ENCODE peak calls at places on chromosomes 13 and 19, in five cellular contexts. M, W, Y, F and K are unnamed samples.

GRCh38 chr13:60986301-60986700 is 429.3 kb downstream of the PCDH20 start:
- DNase-seq in M (no peak), W (no peak), Y (no peak), F (no peak), K (no peak)

GRCh38 chr13:94088742-94089141 is 390.7 kb downstream of the DCT start:
- DNase-seq in M (no peak), W (no peak), Y (no peak), F (no peak), K (no peak)

GRCh38 chr13:38398810-38399493 is 49.3 kb downstream of the UFM1 start:
- DNase-seq in M (no peak), W (no peak), Y (no peak), F (peak; percentile 95), K (no peak)

GRCh38 chr13:21344662-21345176 is 114.4 kb downstream of the ZDHHC20 start:
- DNase-seq in M (no peak), W (no peak), Y (no peak), F (no peak), K (no peak)

GRCh38 chr19:20276011-20276738 is 109.2 kb downstream of the ZNF486 start:
- DNase-seq in M (no peak), W (no peak), Y (no peak), F (no peak), K (no peak)

GRCh38 chr13:100495455-100495854 is 93.1 kb downstream of the GGACT start:
- DNase-seq in M (no peak), W (no peak), Y (no peak), F (no peak), K (no peak)

GRCh38 chr19:13031917-13032623 is 36.8 kb downstream of the NFIX start:
- DNase-seq in M (no peak), W (no peak), Y (no peak), F (peak; percentile 74), K (no peak)

GRCh38 chr19:5250127-5250659 is 90.4 kb downstream of the PTPRS start:
- DNase-seq in M (peak; percentile 87), W (no peak), Y (no peak), F (no peak), K (peak; percentile 88)

GRCh38 chr13:75425216-75426009 is 56.6 kb downstream of the TBC1D4 start:
- DNase-seq in M (no peak), W (no peak), Y (no peak), F (no peak), K (no peak)

GRCh38 chr13:43057653-43058317 is 34.4 kb downstream of the DNAJC15 start:
- DNase-seq in M (no peak), W (no peak), Y (peak; percentile 61), F (no peak), K (no peak)

GRCh38 chr13:109297628-109298027 is 488.8 kb downstream of the IRS2 start:
- DNase-seq in M (no peak), W (no peak), Y (no peak), F (peak; percentile 77), K (no peak)

GRCh38 chr19:55012294-55012693 is 25.8 kb downstream of the GP6 start:
- DNase-seq in M (no peak), W (no peak), Y (no peak), F (no peak), K (no peak)

GRCh38 chr19:47886010-47886559 is at the start of gene SULT2A1:
- DNase-seq in M (no peak), W (no peak), Y (no peak), F (no peak), K (no peak)

GRCh38 chr19:29409121-29409862 is 116.5 kb upstream of the VSTM2B start:
- DNase-seq in M (no peak), W (no peak), Y (no peak), F (no peak), K (no peak)

GRCh38 chr19:49441210-49441959 is at the start of gene SLC17A7:
- DNase-seq in M (no peak), W (peak; percentile 65), Y (peak; percentile 21), F (no peak), K (peak; percentile 64)

GRCh38 chr19:3075605-3076431 is 13.5 kb upstream of the TLE5 start:
- DNase-seq in M (no peak), W (no peak), Y (peak; percentile 53), F (peak; percentile 38), K (peak; percentile 72)

GRCh38 chr13:61113140-61113658 is 302.4 kb downstream of the PCDH20 start:
- DNase-seq in M (no peak), W (no peak), Y (no peak), F (no peak), K (no peak)

GRCh38 chr19:2974342-2974932 is 2.9 kb upstream of the TLE6 start:
- DNase-seq in M (no peak), W (no peak), Y (no peak), F (no peak), K (peak; percentile 92)

GRCh38 chr19:13195678-13196077 is 45.5 kb downstream of the IER2 start:
- DNase-seq in M (no peak), W (no peak), Y (peak; percentile 39), F (no peak), K (no peak)

GRCh38 chr19:51259348-51260245 is 8.7 kb downstream of the SIGLECL1 start:
- DNase-seq in M (peak; percentile 18), W (peak; percentile 33), Y (no peak), F (peak; percentile 24), K (peak; percentile 74)

GRCh38 chr19:49020931-49021895 is 2.9 kb downstream of the CGB3 start:
- DNase-seq in M (no peak), W (no peak), Y (no peak), F (peak; percentile 21), K (no peak)

DNA sequence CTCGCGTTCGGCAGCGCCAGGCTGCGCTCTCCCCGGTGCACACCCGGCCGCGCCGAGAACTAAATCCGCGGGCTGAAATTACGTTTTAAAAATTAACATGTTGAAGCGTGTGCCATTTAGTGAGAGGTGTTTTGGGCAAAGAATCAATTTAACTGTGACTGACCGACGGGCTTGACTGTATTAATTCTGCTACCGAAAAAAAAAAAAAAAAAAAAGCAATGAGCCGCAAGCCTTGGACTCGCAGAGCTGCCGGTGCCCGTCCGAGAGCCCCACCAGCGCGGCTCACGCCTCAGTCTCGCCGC is 9.6 kb upstream of the SOX1 start:
- DNase-seq in M (no peak), W (no peak), Y (no peak), F (no peak), K (no peak)
- H3K27me3 ChIP-seq in M (peaks cover 82% of the 10 kb centered on the region), W (peaks cover 44% of the 10 kb centered on the region), Y (peaks cover 78% of the 10 kb centered on the region), F (peaks cover 71% of the 10 kb centered on the region), K (no peaks in the 10 kb centered on the region)

GRCh38 chr19:30530751-30531150 is 158.6 kb downstream of the ZNF536 start:
- DNase-seq in M (no peak), W (no peak), Y (no peak), F (no peak), K (no peak)
- H3K27me3 ChIP-seq in M (no peaks in the 10 kb centered on the region), W (no peaks in the 10 kb centered on the region), Y (no peaks in the 10 kb centered on the region), F (no peaks in the 10 kb centered on the region), K (no peaks in the 10 kb centered on the region)

DNA sequence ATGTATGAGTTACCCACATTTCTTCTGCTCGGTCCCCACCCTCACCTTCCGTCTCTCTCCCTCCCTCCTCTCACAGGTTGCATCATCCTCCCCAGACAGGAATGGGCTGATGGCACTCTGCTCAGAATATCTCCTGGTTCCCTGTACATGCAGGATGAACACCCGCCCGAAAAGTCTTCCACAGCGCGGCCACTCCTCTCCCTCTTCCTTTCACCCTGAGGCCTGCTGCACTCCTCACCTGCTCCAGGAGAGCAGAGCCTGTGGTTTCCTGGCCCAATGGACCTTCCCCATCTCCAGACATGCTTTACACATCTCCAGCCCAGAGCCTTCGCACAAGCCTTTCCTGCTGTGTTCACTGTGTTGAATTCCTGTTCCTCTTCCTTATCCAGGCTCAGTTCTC is 40.9 kb downstream of the GSX1 start:
- DNase-seq in M (no peak), W (no peak), Y (no peak), F (no peak), K (no peak)
- H3K27me3 ChIP-seq in M (peaks cover 4% of the 10 kb centered on the region), W (no peaks in the 10 kb centered on the region), Y (no peaks in the 10 kb centered on the region), F (peaks cover 2% of the 10 kb centered on the region), K (no peaks in the 10 kb centered on the region)

GRCh38 chr13:97648171-97648880 is 214.4 kb downstream of the RAP2A start:
- DNase-seq in M (no peak), W (no peak), Y (no peak), F (peak; percentile 83), K (no peak)

GRCh38 chr13:97653741-97654140 is 219.8 kb downstream of the RAP2A start:
- DNase-seq in M (no peak), W (no peak), Y (no peak), F (peak; percentile 55), K (no peak)

DNA sequence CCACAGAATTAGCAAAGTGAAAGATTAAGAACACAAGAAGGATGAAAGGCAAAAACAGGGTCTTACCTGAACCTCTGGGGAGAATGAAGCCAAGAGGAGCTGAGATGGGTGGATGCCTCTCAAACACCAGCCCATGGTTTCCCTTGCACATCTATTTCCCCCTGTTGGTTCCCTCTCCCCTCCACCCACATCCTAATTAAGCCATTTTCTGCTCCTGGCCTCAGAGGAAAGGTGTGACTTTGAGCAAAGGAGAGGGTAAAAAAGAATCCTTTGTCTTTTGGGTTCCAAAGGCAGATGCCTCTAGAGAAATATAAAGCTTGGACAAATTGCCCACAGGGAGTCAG is 214.9 kb downstream of the RAP2A start:
- DNase-seq in M (no peak), W (no peak), Y (no peak), F (no peak), K (no peak)
- H3K27me3 ChIP-seq in M (no peaks in the 10 kb centered on the region), W (no peaks in the 10 kb centered on the region), Y (no peaks in the 10 kb centered on the region), F (no peaks in the 10 kb centered on the region), K (no peaks in the 10 kb centered on the region)